ENCODE peak calls at places on chromosome 1, in four cellular contexts. M, K, W and Z are unnamed samples.

GRCh38 chr1:1760715-1761114 is 17.6 kb downstream of the NADK start:
- DNase-seq in M (no peak), K (no peak), W (no peak), Z (no peak)

GRCh38 chr1:11339346-11340247 is 66.6 kb downstream of the UBIAD1 start:
- DNase-seq in M (peak; percentile 60), K (peak; percentile 63), W (no peak), Z (no peak)

GRCh38 chr1:37647281-37647680 is 12.6 kb upstream of the RSPO1 start:
- DNase-seq in M (no peak), K (no peak), W (no peak), Z (no peak)

GRCh38 chr1:203338335-203339036 is 12.4 kb downstream of the FMOD start:
- DNase-seq in M (peak; percentile 62), K (peak; percentile 62), W (peak; percentile 43), Z (peak; percentile 39)

GRCh38 chr1:77371396-77371795 is 89.6 kb downstream of the AK5 start:
- DNase-seq in M (no peak), K (no peak), W (no peak), Z (no peak)

GRCh38 chr1:235295902-235296350 is 32.1 kb downstream of the ARID4B start:
- DNase-seq in M (no peak), K (no peak), W (no peak), Z (no peak)

GRCh38 chr1:235391879-235392278 is 24.7 kb downstream of the TBCE start:
- DNase-seq in M (no peak), K (no peak), W (no peak), Z (no peak)

GRCh38 chr1:228031276-228031995 is 24.6 kb downstream of the WNT3A start:
- DNase-seq in M (peak; percentile 18), K (peak; percentile 9), W (no peak), Z (no peak)

GRCh38 chr1:84742653-84743052 is 52.4 kb upstream of the SSX2IP start:
- DNase-seq in M (no peak), K (no peak), W (no peak), Z (no peak)

GRCh38 chr1:47764461-47765046 is 232.6 kb downstream of the TRABD2B start:
- DNase-seq in M (no peak), K (no peak), W (no peak), Z (no peak)

GRCh38 chr1:21594935-21595897 is 73.9 kb downstream of the RAP1GAP start:
- DNase-seq in M (no peak), K (peak; percentile 11), W (peak; percentile 16), Z (peak; percentile 11)

GRCh38 chr1:97647776-97648175 is 273.1 kb downstream of the DPYD start:
- DNase-seq in M (no peak), K (peak; percentile 19), W (no peak), Z (no peak)

GRCh38 chr1:180360333-180361075 is 130.4 kb downstream of the LHX4 start:
- DNase-seq in M (no peak), K (no peak), W (no peak), Z (no peak)

GRCh38 chr1:53108646-53109580 is 33.5 kb downstream of the SLC1A7 start:
- DNase-seq in M (no peak), K (no peak), W (no peak), Z (no peak)